ENCODE peak calls at places on chromosome 6, in five cellular contexts. M is sigmoid colon; L is AG10803; O is CD8-positive, alpha-beta T cell; E is fibroblast of villous mesenchyme. F is an unnamed sample.

GRCh38 chr6:52975580-52975979 is 19.5 kb downstream of the GSTA4 start:
- DNase-seq in M (no peak), L (peak), O (no peak), E (peak), F (peak)

GRCh38 chr6:120557554-120557953 is 776.7 kb downstream of the TBC1D32 start:
- DNase-seq in M (no peak), L (no peak), O (no peak), E (no peak), F (no peak)

GRCh38 chr6:88179692-88180091 is 13.5 kb upstream of the CNR1 start:
- DNase-seq in M (no peak), L (no peak), O (no peak), E (no peak), F (no peak)

GRCh38 chr6:151191477-151191995 is 48.2 kb upstream of the AKAP12 start:
- DNase-seq in M (no peak), L (no peak), O (no peak), E (no peak), F (no peak)

GRCh38 chr6:28563420-28564095 is 37.9 kb downstream of the GPX5 start:
- DNase-seq in M (no peak), L (no peak), O (no peak), E (no peak), F (no peak)

GRCh38 chr6:125149256-125150144 is 4.1 kb upstream of the TPD52L1 start:
- DNase-seq in M (no peak), L (no peak), O (no peak), E (peak), F (peak)

GRCh38 chr6:163391983-163392382 is 22.5 kb upstream of the QKI start:
- DNase-seq in M (no peak), L (no peak), O (no peak), E (no peak), F (peak)

GRCh38 chr6:31729979-31730630 is 1.0 kb upstream of the DDAH2 start:
- DNase-seq in M (peak), L (peak), O (peak), E (peak), F (peak)

GRCh38 chr6:13407709-13408695 is 79.4 kb downstream of the GFOD1 start:
- DNase-seq in M (no peak), L (peak), O (no peak), E (peak), F (peak)

GRCh38 chr6:38264605-38265004 is 375.1 kb downstream of the BTBD9 start:
- DNase-seq in M (no peak), L (no peak), O (no peak), E (no peak), F (no peak)

GRCh38 chr6:112571486-112571885 is 224.4 kb downstream of the RFPL4B start:
- DNase-seq in M (peak), L (peak), O (no peak), E (peak), F (peak)

GRCh38 chr6:91634791-91635190 is 1047.9 kb upstream of the MAP3K7 start:
- DNase-seq in M (no peak), L (no peak), O (no peak), E (no peak), F (no peak)

GRCh38 chr6:73515204-73516101 is 5.4 kb downstream of the EEF1A1 start:
- DNase-seq in M (peak), L (peak), O (no peak), E (peak), F (peak)

GRCh38 chr6:77456531-77457248 is 6.6 kb downstream of the HTR1B start:
- DNase-seq in M (no peak), L (peak), O (no peak), E (peak), F (peak)

GRCh38 chr6:73873081-73873480 is 177.1 kb downstream of the CD109 start:
- DNase-seq in M (no peak), L (peak), O (no peak), E (peak), F (peak)

GRCh38 chr6:79544939-79545450 is 7.8 kb upstream of the LCA5 start:
- DNase-seq in M (peak), L (peak), O (no peak), E (peak), F (peak)

GRCh38 chr6:50819906-50820589 is 1.4 kb downstream of the TFAP2B start:
- DNase-seq in M (no peak), L (no peak), O (no peak), E (no peak), F (no peak)

GRCh38 chr6:89485320-89485719 is 52.4 kb downstream of the ANKRD6 start:
- DNase-seq in M (no peak), L (no peak), O (no peak), E (no peak), F (no peak)

GRCh38 chr6:81451787-81452186 is 300.7 kb downstream of the TENT5A start:
- DNase-seq in M (no peak), L (peak), O (no peak), E (peak), F (peak)

GRCh38 chr6:53960311-53960710 is 150.9 kb upstream of the MLIP start:
- DNase-seq in M (no peak), L (peak), O (no peak), E (peak), F (no peak)

GRCh38 chr6:3001146-3001772 is 1.6 kb downstream of the NQO2 start:
- DNase-seq in M (no peak), L (no peak), O (no peak), E (no peak), F (no peak)
- H3K4me3 ChIP-seq in M (no peak), L (no peak), O (no peak), E (no peak), F (no peak)

DNA sequence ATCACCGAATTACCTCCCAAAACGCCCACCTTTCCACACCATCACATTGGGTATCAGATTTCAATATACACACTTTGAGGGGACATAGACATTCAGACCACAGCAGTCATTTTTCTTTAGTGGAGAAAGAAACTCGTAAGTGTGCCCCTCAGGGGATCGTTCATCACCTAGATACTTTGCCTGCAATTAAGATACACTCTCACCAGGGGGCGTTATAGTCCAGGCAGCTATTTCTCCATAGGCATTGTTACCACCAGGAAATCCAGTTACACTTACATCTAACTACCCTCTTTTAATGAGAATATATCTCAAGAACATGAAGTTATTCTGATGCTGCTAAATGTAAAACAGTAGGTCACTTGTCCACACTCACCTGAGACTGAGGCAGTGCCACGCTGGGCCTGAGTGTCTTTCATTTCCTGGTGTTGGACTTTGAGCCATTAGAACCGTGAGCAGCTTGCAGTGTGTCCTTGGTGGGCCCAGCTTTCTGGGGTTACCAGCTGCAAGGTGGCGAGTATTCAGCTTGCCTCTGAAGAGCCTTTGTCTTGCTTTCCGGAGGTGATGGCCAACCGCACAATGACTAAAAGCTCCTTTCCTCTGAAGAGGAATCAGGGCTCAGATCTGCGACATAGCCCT is 35.1 kb upstream of the UNC93A start:
- DNase-seq in M (no peak), L (no peak), O (no peak), E (no peak), F (no peak)
- TF ChIP-seq CTCF in M (no peak), L (no peak), O (no peak), E (no peak), F (no peak)

GRCh38 chr6:138569970-138570715 is 70.8 kb upstream of the NHSL1 start:
- DNase-seq in M (no peak), L (no peak), O (no peak), E (no peak), F (no peak)

GRCh38 chr6:138568997-138569396 is 69.7 kb upstream of the NHSL1 start:
- DNase-seq in M (no peak), L (no peak), O (no peak), E (no peak), F (no peak)

GRCh38 chr6:138571174-138571573 is 71.9 kb upstream of the NHSL1 start:
- DNase-seq in M (no peak), L (no peak), O (no peak), E (no peak), F (no peak)

GRCh38 chr6:138570716-138571020 is 71.4 kb upstream of the NHSL1 start:
- DNase-seq in M (no peak), L (no peak), O (no peak), E (no peak), F (no peak)

DNA sequence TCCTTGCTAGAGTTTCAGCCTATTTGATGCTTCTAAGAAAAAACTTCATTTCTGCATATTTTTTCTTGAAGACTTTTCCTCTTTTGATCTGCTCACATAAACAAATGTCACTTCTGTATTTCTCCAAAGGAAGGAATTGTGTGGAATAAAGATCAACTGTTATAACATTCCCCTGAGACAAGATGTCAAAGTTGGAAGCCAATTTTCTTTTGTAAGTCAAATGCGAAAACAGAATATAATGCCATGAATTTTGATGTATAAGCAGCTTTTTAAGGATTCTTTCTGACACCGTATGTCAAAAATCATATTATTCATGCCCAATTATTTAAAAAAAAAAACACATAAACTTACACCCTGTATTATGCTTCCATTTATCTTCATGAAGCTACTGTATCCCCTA is 70.3 kb upstream of the NHSL1 start:
- DNase-seq in M (no peak), L (no peak), O (no peak), E (no peak), F (no peak)
- H3K4me3 ChIP-seq in M (no peak), L (no peak), O (no peak), E (no peak), F (no peak)

GRCh38 chr6:139117734-139118133 is 17.1 kb upstream of the HECA start:
- DNase-seq in M (no peak), L (no peak), O (no peak), E (peak), F (peak)
- TF ChIP-seq CTCF in M (no peak), L (peak), O (no peak), E (no peak), F (peak)

GRCh38 chr6:153086225-153086990 is 44.7 kb downstream of the RGS17 start:
- DNase-seq in M (no peak), L (no peak), O (no peak), E (no peak), F (peak)

GRCh38 chr6:153083869-153084268 is 47.2 kb downstream of the RGS17 start:
- DNase-seq in M (no peak), L (no peak), O (no peak), E (no peak), F (no peak)

GRCh38 chr6:153085239-153085638 is 45.8 kb downstream of the RGS17 start:
- DNase-seq in M (no peak), L (no peak), O (no peak), E (peak), F (no peak)

GRCh38 chr6:153081914-153082313 is 49.2 kb downstream of the RGS17 start:
- DNase-seq in M (no peak), L (no peak), O (no peak), E (no peak), F (no peak)

DNA sequence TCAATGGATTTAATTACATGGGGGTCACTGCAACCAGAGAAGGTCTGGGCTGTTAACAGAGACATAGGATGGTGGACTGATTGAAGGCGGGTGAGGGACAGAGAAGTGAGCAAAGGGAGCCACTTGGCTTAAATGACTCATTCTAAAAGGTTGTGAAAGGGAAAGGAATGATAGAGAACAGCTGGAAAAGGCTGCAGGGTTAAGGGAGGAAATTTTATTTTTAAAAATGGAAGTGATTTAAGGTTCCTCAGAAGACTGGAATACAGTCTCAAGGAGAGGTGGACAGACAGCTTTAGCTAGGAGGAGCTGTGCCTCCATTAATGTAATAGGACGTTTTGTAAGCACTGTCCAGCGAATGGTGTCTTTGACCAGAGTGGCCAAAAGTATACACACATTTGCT is 46.7 kb downstream of the RGS17 start:
- DNase-seq in M (no peak), L (peak), O (no peak), E (peak), F (peak)
- H3K4me3 ChIP-seq in M (no peak), L (no peak), O (no peak), E (no peak), F (no peak)

F was measured in cardiac fibroblast.